ENCODE peak calls at places on chromosomes 13 and 19, in eight cellular contexts. Z is LoVo, I is WTC11, B is astrocyte of the spinal cord, R is EH, S is neural crest cell, W is AG09319, V is pons. D is an unnamed sample.

GRCh38 chr19:17910776-17911360 is 21.9 kb upstream of the CCDC124 start:
- DNase-seq in Z (no peak), I (no peak), B (peak), R (no peak), S (no peak), W (no peak), V (no peak), D (no peak)

GRCh38 chr13:21232599-21232998 is 56.1 kb downstream of the MRPL57 start:
- DNase-seq in Z (no peak), I (no peak), B (no peak), R (no peak), S (no peak), W (no peak), V (no peak), D (no peak)

GRCh38 chr19:37309834-37310575 is 60.9 kb upstream of the ZNF527 start:
- DNase-seq in Z (no peak), I (no peak), B (no peak), R (no peak), S (no peak), W (no peak), V (no peak), D (no peak)

GRCh38 chr13:112346173-112346898 is 29.8 kb upstream of the SPACA7 start:
- DNase-seq in Z (no peak), I (peak), B (no peak), R (no peak), S (peak), W (no peak), V (no peak), D (no peak)

GRCh38 chr13:106446011-106446410 is 89.5 kb downstream of the EFNB2 start:
- DNase-seq in Z (no peak), I (no peak), B (peak), R (peak), S (no peak), W (no peak), V (no peak), D (no peak)

GRCh38 chr19:33717878-33718277 is 78.8 kb upstream of the KCTD15 start:
- DNase-seq in Z (no peak), I (no peak), B (no peak), R (no peak), S (no peak), W (no peak), V (no peak), D (no peak)

GRCh38 chr13:46721054-46721453 is 75.9 kb downstream of the ESD start:
- DNase-seq in Z (peak), I (peak), B (peak), R (peak), S (peak), W (peak), V (peak), D (peak)

GRCh38 chr19:27729332-27729731 is 1483.6 kb downstream of the UQCRFS1 start:
- DNase-seq in Z (no peak), I (no peak), B (no peak), R (no peak), S (no peak), W (no peak), V (no peak), D (no peak)

GRCh38 chr13:30569901-30570576 is 47.7 kb upstream of the USPL1 start:
- DNase-seq in Z (no peak), I (no peak), B (peak), R (peak), S (no peak), W (peak), V (peak), D (peak)

GRCh38 chr19:28519950-28520861 is 692.7 kb downstream of the UQCRFS1 start:
- DNase-seq in Z (no peak), I (no peak), B (no peak), R (no peak), S (no peak), W (no peak), V (no peak), D (peak)

GRCh38 chr19:3618144-3618810 is 8.3 kb downstream of the CACTIN start:
- DNase-seq in Z (peak), I (peak), B (peak), R (peak), S (peak), W (no peak), V (peak), D (peak)

GRCh38 chr13:38348890-38349289 is 761 bp upstream of the UFM1 start:
- DNase-seq in Z (peak), I (no peak), B (peak), R (peak), S (no peak), W (no peak), V (no peak), D (peak)

GRCh38 chr19:51552996-51553725 is 17.9 kb upstream of the ZNF175 start:
- DNase-seq in Z (peak), I (peak), B (peak), R (peak), S (peak), W (no peak), V (peak), D (peak)

GRCh38 chr19:57759096-57759495 is 10.4 kb upstream of the ZNF586 start:
- DNase-seq in Z (no peak), I (no peak), B (no peak), R (no peak), S (no peak), W (no peak), V (no peak), D (peak)

GRCh38 chr19:53595510-53595867 is 36.3 kb upstream of the DPRX start:
- DNase-seq in Z (no peak), I (peak), B (no peak), R (no peak), S (no peak), W (no peak), V (no peak), D (no peak)

GRCh38 chr19:49556412-49557398 is 23.7 kb downstream of the NOSIP start:
- DNase-seq in Z (no peak), I (peak), B (no peak), R (no peak), S (no peak), W (no peak), V (no peak), D (no peak)

GRCh38 chr19:342801-343421 is 1.7 kb downstream of the MIER2 start:
- DNase-seq in Z (peak), I (no peak), B (peak), R (peak), S (no peak), W (peak), V (peak), D (peak)

GRCh38 chr13:43964698-43965097 is 85.0 kb downstream of the LACC1 start:
- DNase-seq in Z (no peak), I (no peak), B (no peak), R (no peak), S (no peak), W (no peak), V (no peak), D (no peak)

GRCh38 chr13:75687145-75687763 is 51.1 kb downstream of the LMO7 start:
- DNase-seq in Z (peak), I (no peak), B (peak), R (peak), S (no peak), W (no peak), V (peak), D (no peak)

GRCh38 chr13:21371011-21371410 is 88.1 kb downstream of the ZDHHC20 start:
- DNase-seq in Z (no peak), I (no peak), B (peak), R (peak), S (no peak), W (no peak), V (no peak), D (no peak)

GRCh38 chr13:41515491-41516139 is 58.3 kb downstream of the RGCC start:
- DNase-seq in Z (no peak), I (no peak), B (no peak), R (no peak), S (no peak), W (no peak), V (no peak), D (no peak)

GRCh38 chr13:100898431-100898830 is 223.8 kb upstream of the TMTC4 start:
- DNase-seq in Z (no peak), I (no peak), B (no peak), R (no peak), S (no peak), W (no peak), V (no peak), D (no peak)

GRCh38 chr19:49951806-49952474 is 9.0 kb downstream of the SIGLEC11 start:
- DNase-seq in Z (no peak), I (no peak), B (no peak), R (no peak), S (no peak), W (no peak), V (no peak), D (no peak)

GRCh38 chr13:47146991-47147783 is 250.3 kb upstream of the HTR2A start:
- DNase-seq in Z (no peak), I (no peak), B (no peak), R (no peak), S (no peak), W (no peak), V (no peak), D (no peak)

GRCh38 chr13:45623516-45624090 is 8.1 kb upstream of the ERICH6B start:
- DNase-seq in Z (peak), I (no peak), B (peak), R (peak), S (no peak), W (no peak), V (no peak), D (no peak)

GRCh38 chr13:98468352-98468751 is 108.6 kb downstream of the STK24 start:
- DNase-seq in Z (no peak), I (no peak), B (no peak), R (no peak), S (no peak), W (no peak), V (no peak), D (no peak)

GRCh38 chr19:47258434-47258833 is 2.1 kb downstream of the CCDC9 start:
- DNase-seq in Z (no peak), I (no peak), B (no peak), R (no peak), S (no peak), W (no peak), V (no peak), D (no peak)

GRCh38 chr19:29285878-29286277 is 72.9 kb upstream of the UQCRFS1 start:
- DNase-seq in Z (no peak), I (peak), B (no peak), R (no peak), S (peak), W (no peak), V (peak), D (peak)

GRCh38 chr19:34373601-34374288 is 8.7 kb downstream of the GPI start:
- DNase-seq in Z (no peak), I (no peak), B (no peak), R (no peak), S (no peak), W (no peak), V (no peak), D (no peak)

GRCh38 chr13:39888865-39889810 is 233.7 kb downstream of the COG6 start:
- DNase-seq in Z (no peak), I (no peak), B (no peak), R (peak), S (no peak), W (no peak), V (no peak), D (no peak)

GRCh38 chr19:42657551-42657950 is 62.8 kb upstream of the CEACAM8 start:
- DNase-seq in Z (no peak), I (no peak), B (no peak), R (peak), S (no peak), W (no peak), V (no peak), D (no peak)

GRCh38 chr13:63184693-63185092 is 1769.0 kb upstream of the PCDH20 start:
- DNase-seq in Z (no peak), I (peak), B (peak), R (peak), S (no peak), W (no peak), V (no peak), D (no peak)

GRCh38 chr13:44434441-44435141 is 61.0 kb downstream of the SERP2 start:
- DNase-seq in Z (no peak), I (no peak), B (no peak), R (no peak), S (no peak), W (no peak), V (peak), D (peak)

D was measured in midbrain.